ENCODE peak calls at places on chromosome 13, in four cellular contexts. F is H1, U is GM23338, V is GM12878. R is an unnamed sample.

GRCh38 chr13:36124236-36124822 is 6.9 kb downstream of the DCLK1 start:
- DNase-seq in F (no peak), V (no peak), U (no peak), R (no peak)

GRCh38 chr13:55087085-55087484 is 2053.6 kb upstream of the PRR20A start:
- DNase-seq in F (peak), V (no peak), U (peak), R (no peak)

GRCh38 chr13:47463726-47464125 is 537.3 kb downstream of the SUCLA2 start:
- DNase-seq in V (no peak), F (no peak), U (peak), R (no peak)

GRCh38 chr13:99087954-99088491 is 110.2 kb upstream of the DOCK9 start:
- DNase-seq in V (no peak), U (peak), F (no peak), R (no peak)

GRCh38 chr13:109569938-109570711 is 216.3 kb downstream of the IRS2 start:
- DNase-seq in V (peak), F (no peak), U (no peak), R (no peak)

GRCh38 chr13:39870197-39870746 is 214.8 kb downstream of the COG6 start:
- DNase-seq in U (no peak), V (no peak), F (no peak), R (no peak)

GRCh38 chr13:77056886-77057285 is 29.9 kb upstream of the FBXL3 start:
- DNase-seq in V (no peak), F (no peak), U (no peak), R (no peak)

GRCh38 chr13:110394371-110394841 is 87.3 kb downstream of the COL4A2 start:
- DNase-seq in F (no peak), U (no peak), V (no peak), R (no peak)

GRCh38 chr13:22487932-22488331 is 692.8 kb upstream of the SGCG start:
- DNase-seq in F (no peak), V (no peak), U (no peak), R (no peak)

GRCh38 chr13:48661112-48661511 is 7.4 kb downstream of the CYSLTR2 start:
- DNase-seq in U (no peak), V (no peak), F (no peak), R (no peak)

GRCh38 chr13:84096221-84096620 is 213.9 kb upstream of the SLITRK1 start:
- DNase-seq in V (no peak), U (no peak), F (no peak), R (no peak)

GRCh38 chr13:91381371-91381770 is 17.1 kb upstream of the GPC5 start:
- DNase-seq in U (no peak), F (no peak), V (no peak), R (no peak)

GRCh38 chr13:21014666-21015170 is 46.7 kb downstream of the LATS2 start:
- DNase-seq in F (no peak), U (no peak), V (no peak), R (no peak)

GRCh38 chr13:78603240-78603947 is at the start of gene POU4F1:
- DNase-seq in F (peak), V (peak), U (peak), R (no peak)
- TF ChIP-seq EZH2 in F (peak), V (no peak), U (peak), R (no peak)

DNA sequence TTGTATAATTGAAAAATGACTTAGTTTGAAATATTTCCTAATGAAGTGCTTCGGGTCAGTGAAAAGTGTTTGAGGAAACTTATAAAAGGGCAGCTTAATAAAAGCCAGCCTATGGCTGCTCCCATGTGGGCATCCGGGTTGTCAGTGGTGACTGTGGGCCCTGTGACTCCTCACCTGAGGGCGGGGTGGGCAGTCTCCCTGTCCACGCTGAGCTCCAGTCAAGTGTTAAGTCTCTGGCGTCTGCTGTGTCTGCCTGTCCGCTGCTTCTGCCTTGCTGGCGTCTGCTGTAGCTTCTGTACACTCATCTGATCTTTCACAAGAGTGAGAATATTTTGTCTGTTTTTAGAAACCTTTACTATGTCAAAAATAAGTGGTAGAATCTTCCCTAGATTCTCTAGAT is 7.1 kb downstream of the LAMP1 start:
- DNase-seq in U (no peak), V (no peak), F (no peak), R (no peak)
- TF ChIP-seq POLR2AphosphoS5 in U (no peak), V (no peak), F (no peak), R (no peak)

GRCh38 chr13:44301639-44302015 is 72.0 kb upstream of the SERP2 start:
- DNase-seq in V (no peak), U (no peak), F (no peak), R (no peak)

GRCh38 chr13:44303681-44304432 is 69.8 kb upstream of the SERP2 start:
- DNase-seq in V (no peak), U (no peak), F (no peak), R (no peak)

GRCh38 chr13:44302948-44303575 is 70.6 kb upstream of the SERP2 start:
- DNase-seq in V (no peak), F (no peak), U (no peak), R (no peak)

GRCh38 chr13:44300895-44301638 is 72.6 kb upstream of the SERP2 start:
- DNase-seq in V (peak), F (no peak), U (no peak), R (peak)

DNA sequence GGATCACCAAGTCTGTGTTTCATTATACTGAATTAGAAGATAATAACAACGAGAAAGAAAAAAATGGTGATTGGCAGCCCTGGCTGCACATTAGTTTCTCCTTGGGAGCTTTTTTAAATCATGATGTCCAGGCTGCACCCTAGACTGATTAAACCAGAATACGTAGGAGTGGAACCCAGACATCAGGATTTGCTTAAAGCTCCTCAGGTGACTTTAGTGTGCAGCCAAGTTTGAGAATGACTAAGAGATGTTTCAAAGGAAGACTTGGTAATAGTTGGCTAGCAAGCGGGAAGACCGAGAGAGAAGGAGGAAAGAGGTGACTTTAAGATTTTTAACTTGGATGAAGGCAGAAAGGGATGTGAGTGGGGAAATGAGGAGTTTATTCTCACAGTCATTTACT is 71.4 kb upstream of the SERP2 start:
- DNase-seq in V (no peak), F (no peak), U (no peak), R (no peak)
- H3K27ac ChIP-seq in V (no peak), F (no peak), U (no peak), R (no peak)

GRCh38 chr13:94967183-94968039 is 255.1 kb upstream of the SOX21 start:
- DNase-seq in U (peak), V (no peak), F (peak), R (no peak)
- TF ChIP-seq EZH2 in U (peak), V (no peak), F (no peak), R (no peak)

GRCh38 chr13:33218020-33218419 is 67.5 kb downstream of the STARD13 start:
- DNase-seq in F (no peak), V (no peak), U (peak), R (no peak)

GRCh38 chr13:33218426-33218825 is 67.1 kb downstream of the STARD13 start:
- DNase-seq in V (no peak), F (no peak), U (no peak), R (no peak)

GRCh38 chr13:33213797-33214196 is 71.8 kb downstream of the STARD13 start:
- DNase-seq in F (no peak), V (no peak), U (peak), R (no peak)

GRCh38 chr13:33219926-33220325 is 65.6 kb downstream of the STARD13 start:
- DNase-seq in V (no peak), U (no peak), F (no peak), R (no peak)

DNA sequence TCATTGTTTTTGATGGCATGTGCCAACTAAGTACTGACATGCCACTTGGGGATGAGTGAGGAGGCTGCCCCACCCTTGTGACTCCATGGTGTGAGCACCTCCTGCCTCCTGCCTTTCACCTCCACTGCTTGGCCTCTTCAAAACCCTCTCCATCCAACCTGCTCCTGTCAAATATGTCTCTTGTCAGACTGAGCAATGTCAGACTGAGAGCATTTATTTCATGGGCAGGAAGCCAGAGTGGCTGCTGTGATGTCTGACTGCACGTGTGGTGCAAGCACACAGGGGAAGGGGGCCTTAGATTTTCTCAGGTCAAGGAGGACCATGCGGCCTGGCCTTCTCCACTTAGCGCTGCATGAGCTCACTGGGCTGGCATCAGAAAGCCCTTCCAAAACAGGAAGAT is 68.3 kb downstream of the STARD13 start:
- DNase-seq in F (no peak), V (no peak), U (no peak), R (no peak)
- TF ChIP-seq POLR2AphosphoS5 in F (no peak), V (no peak), U (no peak), R (no peak)

DNA sequence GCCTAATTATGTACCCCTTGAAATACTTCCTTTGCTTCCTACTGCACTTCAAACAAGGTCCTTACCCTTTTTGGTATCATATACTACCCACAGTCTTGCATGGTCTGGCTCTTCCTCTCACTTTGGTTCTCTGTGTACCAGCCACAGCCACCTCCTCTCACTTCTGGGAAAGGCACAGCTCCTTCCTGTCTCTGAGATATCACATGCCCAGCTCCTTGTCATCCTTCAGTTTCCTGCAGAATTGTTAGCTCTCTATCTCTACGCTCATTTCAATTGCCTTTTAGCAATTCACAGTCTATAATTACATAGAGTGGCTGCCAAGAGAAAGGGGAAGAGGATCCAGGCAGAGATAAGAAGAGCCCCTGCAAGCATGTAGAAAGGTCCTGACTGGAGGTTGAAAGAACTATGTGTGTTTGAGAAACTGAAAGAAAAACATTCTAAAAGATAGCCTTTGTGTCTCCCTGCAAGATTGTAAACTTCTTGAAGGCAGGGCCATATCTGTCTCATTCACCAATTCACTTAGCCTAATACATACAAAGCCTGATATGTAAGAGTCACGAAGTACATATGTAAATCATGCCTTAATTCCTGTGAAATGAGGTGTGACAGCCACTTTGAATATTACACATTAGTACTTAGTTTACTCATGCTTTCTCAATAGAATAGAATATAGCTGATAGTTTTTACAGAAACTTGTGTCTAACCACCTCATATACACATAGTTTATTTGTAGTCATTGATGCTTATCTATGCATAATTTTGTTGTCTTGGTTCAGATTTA is 933.1 kb downstream of the DIAPH3 start:
- DNase-seq in U (no peak), F (no peak), V (no peak), R (no peak)
- H3K27ac ChIP-seq in U (no peak), F (no peak), V (no peak), R (no peak)

R was measured in SK-N-MC.